ENCODE peak calls at places on chromosome 4, in nine cellular contexts. W is stomach, D is SK-N-SH, R is GM12865, Z is fibroblast of mammary gland, J is GM06990, M is coronary artery, T is BJ, I is GM20000. C is an unnamed sample.

GRCh38 chr4:186723207-186724047 is at the start of gene FAT1:
- DNase-seq in W (peak; percentile 72), D (peak; percentile 85), R (no peak), Z (peak; percentile 72), J (no peak), M (peak; percentile 80), T (no peak), I (peak; percentile 32), C (peak; percentile 92)

GRCh38 chr4:55742655-55743191 is 76.9 kb upstream of the EXOC1L start:
- DNase-seq in W (no peak), D (peak; percentile 53), R (no peak), Z (peak; percentile 46), J (no peak), M (no peak), T (no peak), I (no peak), C (no peak)

GRCh38 chr4:139188648-139189416 is 11.8 kb upstream of the ELF2 start:
- DNase-seq in W (no peak), D (no peak), R (no peak), Z (peak; percentile 52), J (no peak), M (no peak), T (no peak), I (no peak), C (no peak)

GRCh38 chr4:88672987-88673386 is 24.6 kb downstream of the NAP1L5 start:
- DNase-seq in W (peak; percentile 34), D (peak; percentile 17), R (peak; percentile 42), Z (peak; percentile 56), J (peak; percentile 1), M (no peak), T (no peak), I (peak; percentile 20), C (no peak)

GRCh38 chr4:47002593-47002992 is 9.2 kb upstream of the GABRA4 start:
- DNase-seq in W (no peak), D (no peak), R (no peak), Z (peak; percentile 3), J (no peak), M (no peak), T (no peak), I (no peak), C (no peak)

GRCh38 chr4:82861529-82861928 is 29.4 kb downstream of the SEC31A start:
- DNase-seq in W (no peak), D (no peak), R (no peak), Z (no peak), J (no peak), M (no peak), T (no peak), I (no peak), C (no peak)

GRCh38 chr4:52144303-52144849 is 93.3 kb downstream of the SPATA18 start:
- DNase-seq in W (no peak), D (no peak), R (no peak), Z (no peak), J (no peak), M (no peak), T (no peak), I (no peak), C (no peak)

GRCh38 chr4:105843941-105844340 is 51.3 kb upstream of the NPNT start:
- DNase-seq in W (no peak), D (no peak), R (no peak), Z (no peak), J (no peak), M (no peak), T (peak; percentile 4), I (no peak), C (no peak)

GRCh38 chr4:94412019-94413017 is 39.4 kb upstream of the PDLIM5 start:
- DNase-seq in W (no peak), D (no peak), R (no peak), Z (peak; percentile 92), J (no peak), M (no peak), T (peak; percentile 27), I (no peak), C (no peak)

GRCh38 chr4:16591867-16592266 is 306.6 kb downstream of the LDB2 start:
- DNase-seq in W (no peak), D (peak; percentile 16), R (no peak), Z (peak; percentile 51), J (no peak), M (no peak), T (no peak), I (no peak), C (no peak)

GRCh38 chr4:48367016-48367415 is 25.7 kb downstream of the SLAIN2 start:
- DNase-seq in W (no peak), D (no peak), R (no peak), Z (no peak), J (no peak), M (no peak), T (no peak), I (no peak), C (no peak)

GRCh38 chr4:53962516-53963225 is 101.7 kb downstream of the CHIC2 start:
- DNase-seq in W (no peak), D (peak; percentile 43), R (no peak), Z (peak; percentile 89), J (no peak), M (no peak), T (peak; percentile 37), I (no peak), C (no peak)

GRCh38 chr4:150136481-150136880 is 58.2 kb downstream of the DCLK2 start:
- DNase-seq in W (no peak), D (no peak), R (no peak), Z (peak; percentile 67), J (no peak), M (no peak), T (no peak), I (no peak), C (no peak)

GRCh38 chr4:55795342-55795741 is 24.2 kb upstream of the EXOC1L start:
- DNase-seq in W (no peak), D (no peak), R (no peak), Z (no peak), J (no peak), M (no peak), T (no peak), I (no peak), C (no peak)

GRCh38 chr4:35836591-35836990 is 407.7 kb downstream of the ARAP2 start:
- DNase-seq in W (no peak), D (no peak), R (no peak), Z (no peak), J (no peak), M (no peak), T (no peak), I (no peak), C (no peak)

GRCh38 chr4:67933755-67934154 is 29.5 kb downstream of the TMPRSS11A start:
- DNase-seq in W (no peak), D (no peak), R (no peak), Z (peak; percentile 35), J (no peak), M (no peak), T (no peak), I (no peak), C (no peak)

GRCh38 chr4:845233-845835 is 19.4 kb upstream of the CPLX1 start:
- DNase-seq in W (no peak), D (no peak), R (no peak), Z (peak; percentile 89), J (no peak), M (no peak), T (peak; percentile 19), I (no peak), C (no peak)

GRCh38 chr4:8228319-8229250 is 29.5 kb downstream of the SH3TC1 start:
- DNase-seq in W (peak; percentile 94), D (no peak), R (peak; percentile 93), Z (peak; percentile 85), J (peak; percentile 85), M (no peak), T (peak; percentile 39), I (peak; percentile 82), C (no peak)

GRCh38 chr4:155371432-155372043 is 5.2 kb downstream of the MAP9 start:
- DNase-seq in W (no peak), D (peak; percentile 35), R (peak; percentile 21), Z (peak; percentile 53), J (no peak), M (no peak), T (no peak), I (no peak), C (no peak)
- TF ChIP-seq CTCF in W (no peak), D (peak; percentile 76), R (peak; percentile 31), Z (peak; percentile 46), J (peak; percentile 44), M (peak; percentile 48), T (peak; percentile 43), I (no peak), C (peak; percentile 68)

GRCh38 chr4:184263461-184263860 is 45.8 kb upstream of the ENPP6 start:
- DNase-seq in W (no peak), D (no peak), R (no peak), Z (no peak), J (no peak), M (no peak), T (no peak), I (no peak), C (no peak)

GRCh38 chr4:184261246-184261645 is 43.6 kb upstream of the ENPP6 start:
- DNase-seq in W (no peak), D (no peak), R (no peak), Z (no peak), J (no peak), M (no peak), T (no peak), I (no peak), C (no peak)

GRCh38 chr4:184265566-184266351 is 48.1 kb upstream of the ENPP6 start:
- DNase-seq in W (no peak), D (no peak), R (peak; percentile 93), Z (peak; percentile 21), J (peak; percentile 39), M (no peak), T (no peak), I (peak; percentile 44), C (peak; percentile 44)

GRCh38 chr4:184262901-184263300 is 45.2 kb upstream of the ENPP6 start:
- DNase-seq in W (no peak), D (no peak), R (peak; percentile 40), Z (peak; percentile 59), J (no peak), M (no peak), T (no peak), I (no peak), C (no peak)

GRCh38 chr4:184263910-184264732 is 46.4 kb upstream of the ENPP6 start:
- DNase-seq in W (peak; percentile 97), D (peak; percentile 81), R (peak; percentile 98), Z (peak; percentile 89), J (peak; percentile 73), M (peak; percentile 90), T (peak; percentile 29), I (peak; percentile 82), C (peak; percentile 95)
- TF ChIP-seq CTCF in W (no peak), D (peak; percentile 86), R (peak; percentile 74), Z (peak; percentile 78), J (peak; percentile 76), M (peak; percentile 80), T (peak; percentile 82), I (peak; percentile 43), C (peak; percentile 90)

GRCh38 chr4:130336585-130337217 is 1240.7 kb downstream of the C4orf33 start:
- DNase-seq in W (no peak), D (peak; percentile 15), R (peak; percentile 19), Z (peak; percentile 37), J (no peak), M (no peak), T (no peak), I (peak; percentile 9), C (no peak)
- TF ChIP-seq CTCF in W (no peak), D (peak; percentile 72), R (peak; percentile 30), Z (peak; percentile 47), J (peak; percentile 55), M (no peak), T (no peak), I (no peak), C (peak; percentile 51)

DNA sequence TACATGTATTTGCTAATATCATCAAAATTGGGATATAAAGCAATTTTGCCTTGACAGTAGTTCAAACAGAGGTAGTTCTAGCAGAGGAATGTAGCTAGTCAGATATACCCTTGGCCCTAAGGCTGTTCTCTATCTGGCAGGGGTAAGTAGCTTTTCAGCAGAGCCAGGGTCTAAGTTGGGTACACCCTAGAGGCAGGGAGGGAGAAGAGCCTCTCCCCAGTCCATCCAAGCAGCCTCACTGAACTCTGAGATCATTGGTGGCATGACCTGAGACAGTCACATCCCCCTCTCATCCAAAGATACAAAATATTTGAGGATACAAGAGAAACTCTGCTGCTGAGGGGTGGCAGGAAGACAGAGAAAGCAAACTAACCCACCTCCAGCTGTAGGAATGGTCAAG is 343.7 kb downstream of the DHX15 start:
- DNase-seq in W (no peak), D (no peak), R (no peak), Z (no peak), J (no peak), M (no peak), T (no peak), I (no peak), C (no peak)
- TF ChIP-seq CTCF in W (no peak), D (no peak), R (no peak), Z (no peak), J (no peak), M (no peak), T (no peak), I (no peak), C (no peak)